ENCODE peak calls at places on chromosomes 11 and 22, in four cellular contexts. T is NB4, J is gastrocnemius medialis, Q is testis. E is an unnamed sample.

GRCh38 chr11:128776434-128777284 is 82.8 kb downstream of the FLI1 start:
- DNase-seq in T (peak; percentile 54), J (no peak), Q (peak; percentile 77), E (no peak)

GRCh38 chr11:75347781-75348613 is 3.5 kb downstream of the ARRB1 start:
- DNase-seq in T (no peak), J (no peak), Q (peak; percentile 59), E (peak; percentile 58)

GRCh38 chr11:119832132-119832531 is 103.1 kb upstream of the NECTIN1 start:
- DNase-seq in T (no peak), J (no peak), Q (no peak), E (peak; percentile 53)

GRCh38 chr11:16367252-16367651 is 10.9 kb upstream of the SOX6 start:
- DNase-seq in T (peak; percentile 8), J (no peak), Q (no peak), E (no peak)

GRCh38 chr22:33000342-33001280 is 57.6 kb downstream of the SYN3 start:
- DNase-seq in T (peak; percentile 90), J (peak; percentile 25), Q (peak; percentile 64), E (peak; percentile 58)

GRCh38 chr11:66996609-66997273 is 21.6 kb downstream of the C11orf86 start:
- DNase-seq in T (no peak), J (no peak), Q (peak; percentile 19), E (no peak)

GRCh38 chr11:66388746-66389386 is 17.3 kb upstream of the SLC29A2 start:
- DNase-seq in T (peak; percentile 87), J (peak; percentile 78), Q (peak; percentile 76), E (peak; percentile 66)

GRCh38 chr11:59822989-59823566 is 12.5 kb upstream of the MRPL16 start:
- DNase-seq in T (peak; percentile 87), J (no peak), Q (peak; percentile 73), E (no peak)

GRCh38 chr11:90500922-90501568 is 278.2 kb upstream of the CHORDC1 start:
- DNase-seq in T (no peak), J (no peak), Q (no peak), E (no peak)

GRCh38 chr11:116373107-116373506 is 399.7 kb downstream of the BUD13 start:
- DNase-seq in T (no peak), J (no peak), Q (no peak), E (no peak)

GRCh38 chr22:42969348-42969975 is 45.5 kb downstream of the PACSIN2 start:
- DNase-seq in T (no peak), J (no peak), Q (no peak), E (no peak)

GRCh38 chr11:47992959-47993820 is 12.8 kb downstream of the PTPRJ start:
- DNase-seq in T (peak; percentile 65), J (no peak), Q (no peak), E (no peak)

GRCh38 chr11:76391039-76391438 is 9.9 kb downstream of the GVQW3 start:
- DNase-seq in T (no peak), J (no peak), Q (no peak), E (no peak)

GRCh38 chr22:30444632-30445437 is 19.3 kb downstream of the MTFP1 start:
- DNase-seq in T (peak; percentile 62), J (no peak), Q (peak; percentile 77), E (no peak)

GRCh38 chr11:111882202-111882601 is 2.9 kb downstream of the CFAP68 start:
- DNase-seq in T (no peak), J (no peak), Q (no peak), E (no peak)

GRCh38 chr11:102494216-102494615 is 36.3 kb downstream of the MMP7 start:
- DNase-seq in T (no peak), J (no peak), Q (no peak), E (no peak)

GRCh38 chr11:116661056-116661455 is 111.7 kb downstream of the BUD13 start:
- DNase-seq in T (no peak), J (no peak), Q (no peak), E (no peak)

GRCh38 chr11:112292785-112293407 is 32.2 kb upstream of the PLET1 start:
- DNase-seq in T (no peak), J (peak; percentile 69), Q (no peak), E (no peak)

GRCh38 chr22:19754701-19755144 is 5.9 kb upstream of the TBX1 start:
- DNase-seq in T (no peak), J (no peak), Q (no peak), E (no peak)

GRCh38 chr22:19753996-19754700 is 6.4 kb upstream of the TBX1 start:
- DNase-seq in T (no peak), J (no peak), Q (no peak), E (no peak)

GRCh38 chr22:19756288-19757128 is 4.1 kb upstream of the TBX1 start:
- DNase-seq in T (peak; percentile 49), J (no peak), Q (peak; percentile 34), E (peak; percentile 81)

GRCh38 chr22:19755722-19756287 is 4.8 kb upstream of the TBX1 start:
- DNase-seq in T (no peak), J (no peak), Q (no peak), E (no peak)

DNA sequence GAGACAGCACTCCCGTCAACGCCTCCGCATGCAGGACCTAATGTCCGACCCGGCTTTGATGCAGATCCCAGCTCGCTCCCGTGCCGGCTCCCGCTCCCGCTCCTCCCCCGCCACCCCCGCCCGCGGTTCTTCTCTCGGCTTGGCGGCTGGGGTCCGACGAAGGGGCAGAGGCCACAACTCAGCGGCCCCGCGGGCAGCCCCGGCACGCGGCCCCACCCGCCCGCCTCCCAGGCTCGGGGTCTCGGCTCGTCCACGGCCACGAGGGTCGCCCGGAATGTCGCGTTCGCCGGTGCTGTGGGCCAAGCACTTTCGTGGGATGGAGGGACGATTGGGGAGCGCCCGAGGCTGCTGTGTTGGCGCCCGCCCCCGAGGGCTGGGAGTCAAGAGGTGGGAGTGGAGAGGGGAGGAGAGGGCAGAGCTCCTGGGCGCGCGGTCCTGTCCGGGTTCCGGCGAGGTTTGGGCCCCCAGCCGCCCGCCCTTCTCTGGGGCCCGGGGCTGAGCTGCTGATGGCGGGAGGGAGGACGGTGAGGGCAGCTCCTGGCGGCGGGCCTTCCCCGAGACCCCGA is 5.3 kb upstream of the TBX1 start:
- DNase-seq in T (no peak), J (no peak), Q (no peak), E (no peak)
- TF ChIP-seq POLR2A in T (no peak), J (no peak), Q (no peak), E (no peak)

DNA sequence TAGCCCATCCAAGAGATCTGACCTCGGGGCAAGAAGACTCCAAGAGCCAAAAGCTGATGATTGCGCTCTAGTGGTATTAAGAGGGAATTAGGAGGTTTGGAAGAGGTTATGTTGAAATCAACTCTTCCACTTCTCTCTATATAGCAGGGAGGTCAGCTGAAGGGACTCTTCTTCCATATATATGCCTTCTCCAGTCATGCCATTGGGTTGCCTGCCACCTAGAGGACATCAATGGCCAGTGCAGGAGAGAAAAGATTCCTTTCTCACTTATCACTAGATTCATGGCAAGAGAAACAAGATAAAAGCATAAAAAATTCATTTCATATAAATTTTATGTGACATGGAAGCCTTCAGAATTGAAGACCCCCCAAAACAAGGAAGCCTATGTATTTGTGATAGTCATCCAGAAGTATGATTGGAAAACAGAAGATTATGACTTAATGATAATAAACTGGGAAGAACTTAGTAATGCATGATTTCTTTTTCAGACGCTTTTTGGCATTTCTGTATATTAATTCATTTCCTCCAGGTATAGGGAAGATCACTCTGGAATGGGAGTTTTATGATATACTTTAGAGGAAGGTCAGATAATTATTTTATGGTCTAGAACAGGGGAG is 435.1 kb upstream of the DDI1 start:
- DNase-seq in T (peak; percentile 63), J (peak; percentile 15), Q (peak; percentile 55), E (peak; percentile 53)
- TF ChIP-seq POLR2A in T (no peak), J (no peak), Q (no peak), E (no peak)

DNA sequence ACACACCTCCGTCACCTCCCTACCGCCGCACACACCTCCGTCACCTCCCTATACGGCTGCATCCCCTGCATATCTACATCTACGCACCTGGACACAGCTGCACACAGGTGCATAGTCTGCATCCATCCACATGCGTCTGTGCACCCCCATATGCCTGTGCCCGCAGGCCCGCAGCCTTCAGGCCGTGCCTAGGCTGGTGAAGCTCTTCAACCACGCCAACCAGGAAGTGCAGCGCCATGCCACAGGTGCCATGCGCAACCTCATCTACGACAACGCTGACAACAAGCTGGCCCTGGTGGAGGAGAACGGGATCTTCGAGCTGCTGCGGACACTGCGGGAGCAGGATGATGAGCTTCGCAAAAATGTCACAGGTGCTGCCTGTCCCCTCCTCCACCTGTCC is 4.8 kb downstream of the PKP3 start:
- DNase-seq in T (no peak), J (no peak), Q (no peak), E (no peak)
- TF ChIP-seq POLR2A in T (no peak), J (no peak), Q (no peak), E (no peak)

GRCh38 chr11:64246874-64247728 is at the start of gene PPP1R14B:
- DNase-seq in T (peak; percentile 93), J (peak; percentile 86), Q (peak; percentile 87), E (peak; percentile 95)
- TF ChIP-seq POLR2A in T (peak; percentile 50), J (peak; percentile 64), Q (no peak), E (peak; percentile 22)

GRCh38 chr22:37674951-37675929 is at the start of gene LGALS1:
- DNase-seq in T (peak; percentile 94), J (peak; percentile 95), Q (peak; percentile 98), E (peak; percentile 83)
- TF ChIP-seq POLR2A in T (no peak), J (peak; percentile 49), Q (no peak), E (no peak)

GRCh38 chr22:50626856-50627451 is 998 bp downstream of the ARSA start:
- DNase-seq in T (no peak), J (no peak), Q (no peak), E (no peak)

GRCh38 chr22:50627452-50627913 is 469 bp downstream of the ARSA start:
- DNase-seq in T (peak; percentile 39), J (no peak), Q (no peak), E (no peak)

GRCh38 chr22:50630376-50630775 is 2.4 kb upstream of the ARSA start:
- DNase-seq in T (no peak), J (no peak), Q (no peak), E (no peak)

GRCh38 chr22:50627914-50628542 is at the start of gene ARSA:
- DNase-seq in T (peak; percentile 87), J (peak; percentile 80), Q (peak; percentile 88), E (peak; percentile 92)

DNA sequence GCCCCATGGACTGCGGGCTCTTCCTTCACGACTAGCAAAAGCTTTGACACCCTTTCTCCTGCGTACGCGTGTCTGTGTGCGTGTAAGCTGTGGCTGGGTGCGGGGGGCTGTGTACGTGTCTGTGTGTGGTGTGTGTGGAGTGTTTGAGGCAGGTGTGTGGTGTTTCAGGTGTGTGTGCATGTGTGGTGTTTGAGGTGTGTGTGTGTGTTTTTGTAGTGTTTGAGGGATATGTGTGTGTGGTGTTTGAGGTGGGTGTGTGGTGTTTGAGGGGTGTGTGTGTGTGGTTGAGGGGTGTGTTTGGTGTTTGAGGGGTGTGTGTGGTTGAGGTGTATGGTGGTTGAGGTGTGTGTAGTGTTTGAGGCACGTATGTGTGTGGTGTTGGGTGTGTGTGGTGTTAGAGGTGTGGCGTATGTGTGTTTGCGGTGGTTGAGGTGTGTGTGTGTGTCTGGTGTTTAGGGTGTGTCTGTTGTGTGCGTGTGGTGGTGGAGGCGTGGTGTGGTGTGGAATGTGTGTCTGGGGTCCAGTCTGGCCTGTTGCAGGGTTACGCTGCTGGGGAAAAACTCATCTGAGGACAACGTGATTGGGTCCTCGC is 687 bp upstream of the ARSA start:
- DNase-seq in T (no peak), J (no peak), Q (no peak), E (no peak)
- TF ChIP-seq POLR2A in T (no peak), J (no peak), Q (no peak), E (no peak)

GRCh38 chr22:46077669-46078099 is 72.6 kb upstream of the PPARA start:
- DNase-seq in T (no peak), J (peak; percentile 54), Q (peak; percentile 51), E (no peak)

GRCh38 chr22:46076651-46077339 is 73.5 kb upstream of the PPARA start:
- DNase-seq in T (no peak), J (peak; percentile 54), Q (peak; percentile 58), E (peak; percentile 64)

GRCh38 chr22:46079093-46079860 is 71.0 kb upstream of the PPARA start:
- DNase-seq in T (no peak), J (peak; percentile 20), Q (peak; percentile 17), E (no peak)

GRCh38 chr22:46079861-46080821 is 70.2 kb upstream of the PPARA start:
- DNase-seq in T (no peak), J (peak; percentile 86), Q (peak; percentile 90), E (peak; percentile 58)

GRCh38 chr22:46078241-46079092 is 71.9 kb upstream of the PPARA start:
- DNase-seq in T (no peak), J (peak; percentile 83), Q (peak; percentile 78), E (peak; percentile 51)
- TF ChIP-seq POLR2A in T (no peak), J (peak; percentile 40), Q (no peak), E (no peak)

E was measured in Peyer's patch.